ENCODE peak calls at places on chromosomes 3 and 15, in four cellular contexts. P is Peyer's patch; A is CD8-positive, alpha-beta T cell; W is CD4-positive, CD25-positive, alpha-beta regulatory T cell. D is an unnamed sample.

GRCh38 chr3:114365268-114365667 is 71.4 kb downstream of the TIGIT start:
- DNase-seq in A (no peak), P (no peak), W (no peak), D (no peak)

GRCh38 chr15:30990036-30990435 is 1.4 kb downstream of the MTMR10 start:
- DNase-seq in P (no peak), A (no peak), W (peak; percentile 10), D (no peak)

GRCh38 chr3:170692720-170693119 is 106.8 kb upstream of the SLC7A14 start:
- DNase-seq in P (no peak), W (no peak), A (no peak), D (no peak)

GRCh38 chr3:119810018-119810435 is 28.1 kb downstream of the NR1I2 start:
- DNase-seq in P (peak; percentile 47), A (peak; percentile 36), W (peak; percentile 79), D (peak; percentile 12)

GRCh38 chr3:30437172-30437571 is 169.2 kb upstream of the TGFBR2 start:
- DNase-seq in P (peak; percentile 15), A (no peak), W (no peak), D (no peak)

GRCh38 chr3:119538772-119539171 is 20.6 kb downstream of the CD80 start:
- DNase-seq in W (no peak), A (no peak), P (no peak), D (no peak)

GRCh38 chr15:69758810-69759410 is 306.3 kb downstream of the RPLP1 start:
- DNase-seq in P (peak; percentile 99), A (peak; percentile 82), W (peak; percentile 96), D (peak; percentile 94)

GRCh38 chr15:37102315-37103021 is 2.1 kb upstream of the MEIS2 start:
- DNase-seq in P (no peak), A (no peak), W (no peak), D (no peak)

GRCh38 chr3:69090021-69090420 is 5.3 kb downstream of the ARL6IP5 start:
- DNase-seq in A (no peak), P (no peak), W (no peak), D (no peak)

GRCh38 chr3:9067352-9067975 is 104.2 kb upstream of the RAD18 start:
- DNase-seq in A (no peak), W (peak; percentile 56), P (no peak), D (no peak)

GRCh38 chr15:79083154-79083553 is 7.4 kb downstream of the RASGRF1 start:
- DNase-seq in P (no peak), A (no peak), W (no peak), D (no peak)

GRCh38 chr15:78241017-78241416 is 6.7 kb upstream of the ACSBG1 start:
- DNase-seq in A (peak; percentile 76), P (peak; percentile 75), W (peak; percentile 76), D (peak; percentile 71)

GRCh38 chr15:99566157-99566900 is 545 bp downstream of the MEF2A start:
- DNase-seq in A (no peak), W (peak; percentile 30), P (peak; percentile 34), D (peak; percentile 24)

GRCh38 chr3:104436536-104436935 is 930.2 kb upstream of the ALCAM start:
- DNase-seq in A (no peak), P (no peak), W (no peak), D (no peak)

GRCh38 chr3:71690222-71690821 is 34.9 kb downstream of the EIF4E3 start:
- DNase-seq in P (no peak), W (no peak), A (no peak), D (no peak)

GRCh38 chr15:67193223-67194009 is 61.0 kb downstream of the AAGAB start:
- DNase-seq in P (no peak), W (no peak), A (no peak), D (no peak)

GRCh38 chr15:37921527-37922385 is 12.7 kb upstream of the TMCO5A start:
- DNase-seq in A (no peak), P (no peak), W (no peak), D (no peak)

GRCh38 chr3:150407051-150407817 is 864 bp upstream of the TSC22D2 start:
- DNase-seq in W (no peak), P (no peak), A (no peak), D (no peak)

GRCh38 chr3:29759443-29760033 is 478.7 kb downstream of the RBMS3 start:
- DNase-seq in W (no peak), P (no peak), A (no peak), D (no peak)

GRCh38 chr3:5002174-5002870 is 23.1 kb downstream of the BHLHE40 start:
- DNase-seq in W (no peak), A (no peak), P (no peak), D (peak; percentile 76)

GRCh38 chr3:126342211-126342610 is 15.0 kb downstream of the KLF15 start:
- DNase-seq in A (no peak), W (no peak), P (no peak), D (no peak)

GRCh38 chr3:99515-99914 is 97.0 kb upstream of the CHL1 start:
- DNase-seq in A (no peak), P (no peak), W (no peak), D (no peak)

GRCh38 chr3:51581529-51581928 is 43.0 kb downstream of the RAD54L2 start:
- DNase-seq in A (no peak), P (no peak), W (no peak), D (no peak)

GRCh38 chr15:37907136-37907535 is 27.3 kb upstream of the TMCO5A start:
- DNase-seq in W (no peak), P (no peak), A (no peak), D (no peak)

GRCh38 chr3:67118122-67118521 is 120.0 kb downstream of the KBTBD8 start:
- DNase-seq in A (no peak), W (no peak), P (no peak), D (no peak)

GRCh38 chr15:72231847-72232461 is 964 bp upstream of the PKM start:
- DNase-seq in P (no peak), A (peak; percentile 28), W (peak; percentile 84), D (peak; percentile 43)

GRCh38 chr3:145144361-145144760 is 1016.6 kb downstream of the PLOD2 start:
- DNase-seq in W (no peak), P (no peak), A (no peak), D (no peak)

GRCh38 chr15:39685999-39686613 is 96.5 kb downstream of the FSIP1 start:
- DNase-seq in P (peak; percentile 17), A (peak; percentile 6), W (peak; percentile 52), D (no peak)

GRCh38 chr3:147758786-147759185 is 349.6 kb downstream of the ZIC1 start:
- DNase-seq in P (no peak), W (no peak), A (no peak), D (no peak)

GRCh38 chr3:127697531-127698240 is 24.9 kb downstream of the ABTB1 start:
- DNase-seq in P (peak; percentile 66), W (peak; percentile 64), A (no peak), D (peak; percentile 21)

GRCh38 chr3:127700406-127700805 is 27.7 kb downstream of the ABTB1 start:
- DNase-seq in W (no peak), P (no peak), A (no peak), D (no peak)

GRCh38 chr3:127699946-127700300 is 27.2 kb downstream of the ABTB1 start:
- DNase-seq in P (no peak), A (no peak), W (no peak), D (no peak)

GRCh38 chr3:127699098-127699945 is 26.6 kb downstream of the ABTB1 start:
- DNase-seq in A (no peak), P (no peak), W (no peak), D (no peak)

DNA sequence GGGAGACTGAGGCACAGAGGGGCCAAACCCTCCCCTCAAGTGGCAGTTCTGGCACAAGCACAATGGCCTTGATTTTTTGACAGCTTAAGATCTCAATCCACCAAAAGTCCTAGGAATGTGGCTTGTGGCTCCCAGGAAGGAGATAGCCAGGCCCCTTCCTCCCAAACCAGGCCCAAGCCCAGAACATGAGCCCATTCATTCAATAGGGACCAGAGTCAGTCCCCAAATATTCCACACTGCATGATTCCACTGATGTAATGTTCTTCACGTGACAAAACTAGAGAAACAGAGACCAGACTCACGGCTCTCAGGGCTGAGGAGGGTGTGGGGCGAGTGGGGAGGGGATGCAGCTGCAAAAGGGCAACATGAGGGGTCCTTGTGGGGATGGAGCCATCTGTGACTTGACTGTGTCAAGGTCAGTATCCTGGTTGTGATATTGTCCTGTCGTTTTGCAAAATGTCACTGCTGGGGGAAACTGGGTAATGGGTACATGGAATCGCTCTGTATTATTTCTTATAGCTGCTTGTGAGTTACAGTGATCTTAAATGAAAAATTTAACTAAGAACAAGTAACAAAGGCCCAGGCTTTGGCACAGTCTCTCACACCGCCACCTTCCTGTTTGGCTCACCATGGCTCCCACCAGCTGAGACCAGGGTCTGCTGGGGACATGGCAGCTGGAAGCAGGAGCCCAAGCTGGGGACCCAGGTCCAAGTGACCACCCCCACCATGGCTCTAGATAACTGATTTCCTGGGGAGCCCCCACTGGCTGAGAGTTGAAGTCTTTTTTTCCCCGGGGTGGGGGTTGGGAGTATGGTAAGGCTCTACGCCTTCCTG is 25.7 kb downstream of the ABTB1 start:
- DNase-seq in W (no peak), A (no peak), P (no peak), D (peak; percentile 17)
- H3K27ac ChIP-seq in W (no peak overlapping the region), A (no peak overlapping the region), P (peak overlapping the region; percentile 57), D (no peak overlapping the region)

DNA sequence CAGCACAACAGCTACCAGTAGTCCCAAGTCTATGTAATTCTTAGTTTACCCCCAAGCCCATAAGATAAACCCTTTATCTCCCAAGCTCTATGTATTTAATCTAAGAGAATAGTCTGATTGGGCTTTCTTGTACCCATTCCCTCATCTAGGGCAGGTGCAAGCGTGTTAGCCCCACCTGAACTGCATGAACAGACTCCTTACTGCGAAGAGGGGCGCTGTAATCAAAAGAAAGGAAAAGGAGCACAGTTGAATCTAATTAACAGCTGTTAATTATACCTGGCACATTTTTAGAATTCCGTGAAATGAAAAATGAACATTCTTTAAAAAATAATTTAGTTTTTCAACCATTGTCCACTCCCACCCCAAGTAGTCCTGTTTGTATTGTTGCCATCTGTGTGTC is 26.4 kb upstream of the NEDD4 start:
- DNase-seq in A (no peak), P (no peak), W (no peak), D (no peak)
- H3K4me3 ChIP-seq in A (no peak overlapping the region), P (no peak overlapping the region), W (no peak overlapping the region), D (no peak overlapping the region)

GRCh38 chr3:58963928-58964497 is 85.8 kb downstream of the CFAP20DC start:
- DNase-seq in P (no peak), W (no peak), A (no peak), D (no peak)
- H3K9me3 ChIP-seq in P (no peaks in the 10 kb centered on the region), W (no peaks in the 10 kb centered on the region), A (no peaks in the 10 kb centered on the region), D (no peaks in the 10 kb centered on the region)

DNA sequence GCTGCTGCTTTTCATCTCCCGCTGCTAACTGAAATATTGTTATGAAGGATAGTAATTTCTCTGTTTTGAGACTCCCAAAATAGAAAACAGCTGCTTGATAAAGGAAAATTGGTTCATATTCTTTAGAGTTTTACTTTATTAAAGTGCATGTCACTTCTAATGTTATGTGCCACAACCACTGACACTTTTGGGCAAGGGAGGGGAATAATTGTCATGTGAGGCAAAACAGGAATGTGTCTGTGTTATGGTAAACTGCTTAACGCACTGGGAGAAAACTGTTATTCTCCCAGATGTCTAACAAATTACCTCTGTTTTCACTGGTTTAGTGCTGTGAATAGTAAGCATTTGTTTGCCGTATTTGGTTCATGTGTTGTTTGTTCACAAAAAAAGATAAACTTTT is 201.6 kb downstream of the PDZRN3 start:
- DNase-seq in A (no peak), P (no peak), W (no peak), D (no peak)
- H3K27ac ChIP-seq in A (no peak overlapping the region), P (no peak overlapping the region), W (no peak overlapping the region), D (no peak overlapping the region)

DNA sequence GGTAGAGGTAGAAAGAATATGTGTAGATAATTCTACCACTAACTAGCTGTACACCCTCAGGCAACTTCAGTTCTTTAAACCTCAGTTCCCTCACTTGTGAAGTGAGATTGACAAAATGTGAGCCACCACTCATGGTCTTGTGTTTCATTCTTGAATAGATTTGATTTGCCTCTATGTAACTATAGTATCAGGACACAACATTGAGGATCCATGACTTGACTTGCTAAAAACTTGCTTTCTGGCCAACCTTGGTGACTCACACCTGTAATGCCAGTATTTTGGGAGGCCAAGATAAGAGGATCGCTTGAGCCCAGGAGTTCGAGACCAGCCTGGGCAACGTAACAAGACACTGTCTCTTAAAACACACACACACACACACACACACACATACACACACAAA is 115.8 kb upstream of the FLNB start:
- DNase-seq in A (no peak), W (no peak), P (no peak), D (no peak)
- H3K4me3 ChIP-seq in A (no peak overlapping the region), W (no peak overlapping the region), P (no peak overlapping the region), D (no peak overlapping the region)

D was measured in CD8-positive, alpha-beta memory T cell.